ENCODE peak calls at places on chromosome 1, in nine cellular contexts. O is kidney glomerular epithelial cell; S is cardiac fibroblast; I is thoracic aorta; C is activated naive CD4-positive, alpha-beta T cell treated with anti-CD3 and anti-CD28 coated beads for 36 hours; W is naive B cell; D is stimulated activated CD8-positive, alpha-beta memory T cell treated with anti-CD3 and anti-CD28 coated beads, Interleukin-7, amount 100 ng/mL, for 1 hour; P is GM06990; R is GM04503. A is an unnamed sample.

GRCh38 chr1:197869502-197869890 is 32.9 kb upstream of the C1orf53 start:
- DNase-seq in C (no peak), I (no peak), O (no peak), P (no peak), R (no peak), D (no peak), S (no peak), W (no peak), A (no peak)

GRCh38 chr1:38834221-38834782 is 25.3 kb downstream of the RRAGC start:
- DNase-seq in S (no peak), C (no peak), R (no peak), D (no peak), W (no peak), P (no peak), I (no peak), O (no peak), A (no peak)

GRCh38 chr1:20153000-20153418 is 13.9 kb downstream of the PLA2G2F start:
- DNase-seq in D (no peak), S (peak; percentile 29), W (no peak), P (no peak), R (no peak), C (no peak), O (no peak), I (no peak), A (no peak)

GRCh38 chr1:37064059-37064458 is 29.7 kb upstream of the GRIK3 start:
- DNase-seq in P (no peak), D (no peak), S (no peak), I (no peak), W (no peak), C (no peak), R (no peak), O (no peak), A (no peak)

GRCh38 chr1:156551866-156552265 is 20.5 kb downstream of the IQGAP3 start:
- DNase-seq in D (no peak), O (peak; percentile 42), P (no peak), R (no peak), W (no peak), I (no peak), C (no peak), S (no peak), A (no peak)

GRCh38 chr1:31614538-31615005 is 2.9 kb upstream of the HCRTR1 start:
- DNase-seq in S (no peak), I (no peak), O (no peak), P (no peak), R (no peak), D (no peak), C (no peak), W (no peak), A (no peak)

GRCh38 chr1:234924450-234925355 is 203.9 kb downstream of the TOMM20 start:
- DNase-seq in D (no peak), S (no peak), O (no peak), W (peak; percentile 9), P (peak; percentile 38), C (no peak), I (no peak), R (no peak), A (no peak)

GRCh38 chr1:108712605-108713150 is at the start of gene FNDC7:
- DNase-seq in S (no peak), W (no peak), I (no peak), C (no peak), D (no peak), P (no peak), R (no peak), O (no peak), A (no peak)

GRCh38 chr1:50023292-50024159 is at the start of gene AGBL4:
- DNase-seq in P (no peak), C (no peak), O (peak; percentile 17), S (peak; percentile 12), W (no peak), D (no peak), R (no peak), I (no peak), A (no peak)

GRCh38 chr1:67534627-67535065 is 104.4 kb upstream of the SERBP1 start:
- DNase-seq in W (no peak), S (peak; percentile 64), D (no peak), O (peak; percentile 39), R (no peak), I (no peak), P (no peak), C (no peak), A (no peak)

GRCh38 chr1:66217021-66217420 is 316.9 kb upstream of the SGIP1 start:
- DNase-seq in S (no peak), W (no peak), C (no peak), R (peak; percentile 88), D (no peak), I (no peak), P (no peak), O (no peak), A (no peak)